ENCODE peak calls at places on chromosomes 13 and 19, in four cellular contexts. E, D, Y and W are unnamed samples. For H3K27me3, the result is how much of the 10 kb centered on the place peaks cover.

GRCh38 chr19:3068071-3068470 is 5.8 kb upstream of the TLE5 start:
- DNase-seq in Y (no peak), D (no peak), E (no peak), W (no peak)

GRCh38 chr13:73212482-73212881 is 153.7 kb downstream of the KLF5 start:
- DNase-seq in E (no peak), Y (no peak), D (no peak), W (no peak)

GRCh38 chr19:38690832-38691231 is 43.4 kb downstream of the ACTN4 start:
- DNase-seq in E (no peak), D (no peak), Y (no peak), W (no peak)

GRCh38 chr19:8487137-8487851 is 15.1 kb downstream of the PRAM1 start:
- DNase-seq in E (no peak), D (no peak), Y (peak), W (peak)

GRCh38 chr13:111531505-111531904 is 211.1 kb downstream of the TEX29 start:
- DNase-seq in E (peak), Y (no peak), D (no peak), W (no peak)

GRCh38 chr19:17751912-17752273 is 616 bp downstream of the FCHO1 start:
- DNase-seq in E (no peak), D (no peak), Y (no peak), W (no peak)

GRCh38 chr13:110408286-110408685 is 101.2 kb downstream of the COL4A2 start:
- DNase-seq in D (no peak), E (no peak), Y (no peak), W (no peak)

GRCh38 chr19:43872547-43873336 is 45.6 kb downstream of the ZNF283 start:
- DNase-seq in E (peak), D (no peak), Y (no peak), W (no peak)

GRCh38 chr13:112885782-112886268 is 83.2 kb upstream of the MCF2L start:
- DNase-seq in E (peak), D (peak), Y (no peak), W (no peak)

GRCh38 chr13:26555413-26555812 is 2.1 kb upstream of the WASF3 start:
- DNase-seq in D (no peak), Y (no peak), E (no peak), W (no peak)
- H3K27me3 ChIP-seq in D (under half), Y (under half), E (under half), W (under half)

DNA sequence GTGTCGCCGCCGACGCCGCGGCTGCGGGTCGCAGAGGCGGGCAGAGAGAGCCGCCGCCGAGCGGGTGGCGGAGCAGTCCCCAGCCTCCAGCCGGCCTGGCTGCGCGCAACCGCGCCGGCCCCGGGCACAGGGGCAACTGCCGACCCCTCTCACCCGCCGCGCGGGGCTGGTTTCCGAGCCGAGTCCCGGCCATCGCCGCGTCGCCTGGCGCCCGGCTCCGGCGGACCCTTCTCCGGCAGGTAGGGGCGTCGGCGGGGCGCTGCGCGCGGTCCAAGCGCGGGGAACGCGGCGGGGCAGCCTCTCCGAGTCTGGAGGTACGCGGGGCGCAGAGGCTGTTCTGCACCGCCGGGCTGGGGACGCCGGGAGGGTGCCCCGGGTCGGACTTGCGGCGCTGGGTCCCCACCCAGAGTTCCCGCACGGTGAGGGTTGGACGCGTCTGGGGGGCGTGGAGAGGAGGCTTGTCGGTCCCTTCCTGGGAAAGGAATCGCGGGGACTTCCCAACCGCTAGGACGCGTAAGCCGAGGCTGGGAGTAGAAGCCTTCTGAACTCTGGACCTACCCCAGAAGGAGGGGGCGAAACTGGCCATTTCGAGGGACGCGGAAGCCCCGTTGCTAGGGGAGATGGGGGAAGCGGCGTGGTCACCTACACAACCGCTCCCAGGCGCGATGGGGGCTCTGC is 133.6 kb upstream of the MYO16 start:
- DNase-seq in Y (peak), D (no peak), E (peak), W (peak)
- H3K27me3 ChIP-seq in Y (under half), D (under half), E (under half), W (under half)

GRCh38 chr13:27968316-27969072 is 621 bp downstream of the CDX2 start:
- DNase-seq in E (no peak), D (no peak), Y (no peak), W (no peak)

GRCh38 chr13:27969866-27970229 is 733 bp upstream of the CDX2 start:
- DNase-seq in D (no peak), E (no peak), Y (no peak), W (no peak)

GRCh38 chr13:27970382-27971235 is 1.5 kb upstream of the CDX2 start:
- DNase-seq in D (no peak), Y (no peak), E (no peak), W (no peak)

GRCh38 chr13:27967736-27968315 is 1.3 kb downstream of the CDX2 start:
- DNase-seq in Y (no peak), D (no peak), E (no peak), W (no peak)

DNA sequence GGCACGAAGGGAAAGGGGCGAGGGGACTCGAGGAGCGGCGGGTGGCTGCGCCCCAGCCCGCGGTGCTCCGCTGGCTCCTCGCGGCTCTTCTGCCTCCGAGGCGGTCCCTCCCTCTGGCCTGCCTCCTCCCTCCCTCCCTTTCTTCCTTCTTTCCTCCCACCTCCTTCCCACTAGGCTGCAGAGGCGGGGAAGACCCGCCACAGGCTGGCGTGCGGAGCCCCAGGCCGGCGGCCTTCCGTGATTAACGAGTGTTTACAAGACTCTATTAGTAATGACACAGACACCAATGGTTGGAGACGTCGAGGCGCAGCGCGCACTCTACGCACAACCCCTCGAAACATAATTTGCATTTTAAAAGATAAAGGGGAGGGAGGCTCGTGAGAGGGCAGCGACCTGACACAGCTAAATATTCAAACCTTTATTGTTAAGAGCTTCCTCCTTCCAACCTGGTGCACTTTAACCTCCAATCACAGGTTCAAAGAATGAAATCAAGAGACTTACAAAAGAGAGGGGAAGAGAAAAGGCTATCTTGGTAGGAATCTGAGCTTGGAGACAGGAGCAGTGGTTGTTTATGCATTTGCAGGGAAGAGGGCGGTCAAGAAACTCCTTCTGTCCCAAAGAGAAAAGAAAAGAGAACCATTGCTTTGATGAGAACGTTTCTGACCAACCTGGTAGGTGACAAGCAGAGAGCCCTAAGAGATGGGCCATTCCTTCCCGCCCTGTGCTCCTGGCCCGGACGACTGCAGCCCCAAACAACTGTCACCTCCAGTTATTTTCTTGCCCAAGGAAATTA is at the start of gene CDX2:
- DNase-seq in D (peak), E (no peak), Y (no peak), W (no peak)
- H3K27me3 ChIP-seq in D (under half), E (half or more), Y (under half), W (under half)

GRCh38 chr13:99978781-99979452 is 2.7 kb upstream of the ZIC2 start:
- DNase-seq in E (no peak), D (no peak), Y (no peak), W (no peak)
- H3K27me3 ChIP-seq in E (half or more), D (under half), Y (half or more), W (half or more)

DNA sequence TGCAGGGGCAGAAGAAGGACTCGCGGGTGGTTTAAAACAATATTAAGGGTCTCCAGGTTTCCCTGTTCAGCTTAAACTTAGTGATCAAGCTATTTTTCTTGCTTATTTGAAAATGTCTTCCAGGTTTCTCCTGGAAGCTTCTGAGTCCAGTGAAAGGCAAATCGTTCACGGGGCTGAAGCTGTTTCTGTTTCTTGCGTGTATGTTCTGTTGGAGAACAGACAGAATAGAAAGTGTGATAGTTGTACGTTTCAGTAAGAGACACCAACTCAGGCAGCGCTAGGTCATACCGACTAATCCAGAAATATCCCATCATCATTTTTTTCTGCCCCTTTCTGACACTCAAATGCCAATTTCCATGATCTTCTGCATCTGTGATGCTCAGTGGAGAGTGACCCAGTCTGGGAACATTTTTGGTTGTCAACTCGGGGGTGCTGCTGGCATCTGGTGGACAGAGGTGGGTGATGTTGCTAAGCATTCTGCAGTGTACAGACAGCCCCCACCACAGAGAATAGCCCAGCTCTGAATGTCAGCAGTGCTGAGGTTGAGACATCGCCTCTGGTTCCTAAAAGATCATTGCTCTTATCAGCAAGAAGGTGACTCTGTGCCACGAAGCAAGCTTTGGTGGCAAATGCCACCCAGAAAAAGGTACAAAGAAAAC is 4.3 kb downstream of the KLF2 start:
- DNase-seq in Y (peak), E (no peak), D (no peak), W (peak)
- H3K27me3 ChIP-seq in Y (under half), E (under half), D (under half), W (under half)

GRCh38 chr13:106140476-106140875 is 395.0 kb downstream of the EFNB2 start:
- DNase-seq in D (no peak), E (peak), Y (no peak), W (no peak)
- H3K27me3 ChIP-seq in D (under half), E (under half), Y (under half), W (under half)

GRCh38 chr13:29434217-29434940 is 161.1 kb downstream of the SLC7A1 start:
- DNase-seq in Y (no peak), D (no peak), E (no peak), W (no peak)
- H3K27me3 ChIP-seq in Y (under half), D (under half), E (under half), W (under half)